ENCODE peak calls at places on chromosome 20, in four cellular contexts. One of them, this sample, is unnamed.

GRCh38 chr20:38640486-38640885 is 38.9 kb downstream of the ARHGAP40 start:
- DNase-seq in HepG2: no peak
- DNase-seq in HEK293T: no peak
- DNase-seq in GM12878: no peak
- DNase-seq in this sample: no peak

GRCh38 chr20:62710886-62711702 is 2.5 kb downstream of the NTSR1 start:
- DNase-seq in GM12878: no peak
- DNase-seq in HepG2: no peak
- DNase-seq in HEK293T: no peak
- DNase-seq in this sample: peak

GRCh38 chr20:680638-681037 is 5.0 kb upstream of the SCRT2 start:
- DNase-seq in GM12878: no peak
- DNase-seq in HEK293T: no peak
- DNase-seq in HepG2: no peak
- DNase-seq in this sample: no peak

GRCh38 chr20:51710503-51710902 is 57.7 kb downstream of the ATP9A start:
- DNase-seq in GM12878: no peak
- DNase-seq in HEK293T: no peak
- DNase-seq in HepG2: no peak
- DNase-seq in this sample: no peak

GRCh38 chr20:38805502-38805957 is at the start of gene PPP1R16B:
- DNase-seq in GM12878: no peak
- DNase-seq in HepG2: no peak
- DNase-seq in HEK293T: peak
- DNase-seq in this sample: peak

GRCh38 chr20:6818033-6818808 is 50.7 kb downstream of the BMP2 start:
- DNase-seq in HEK293T: no peak
- DNase-seq in HepG2: no peak
- DNase-seq in GM12878: no peak
- DNase-seq in this sample: no peak

GRCh38 chr20:50338479-50339195 is 148.0 kb downstream of the CEBPB start:
- DNase-seq in GM12878: peak
- DNase-seq in HepG2: peak
- DNase-seq in HEK293T: no peak
- DNase-seq in this sample: peak

GRCh38 chr20:50169329-50169823 is 15.9 kb upstream of the PEDS1 start:
- DNase-seq in HepG2: peak
- DNase-seq in HEK293T: peak
- DNase-seq in GM12878: no peak
- DNase-seq in this sample: peak

GRCh38 chr20:8089668-8090067 is 42.4 kb upstream of the PLCB1 start:
- DNase-seq in HEK293T: no peak
- DNase-seq in GM12878: no peak
- DNase-seq in HepG2: no peak
- DNase-seq in this sample: no peak

DNA sequence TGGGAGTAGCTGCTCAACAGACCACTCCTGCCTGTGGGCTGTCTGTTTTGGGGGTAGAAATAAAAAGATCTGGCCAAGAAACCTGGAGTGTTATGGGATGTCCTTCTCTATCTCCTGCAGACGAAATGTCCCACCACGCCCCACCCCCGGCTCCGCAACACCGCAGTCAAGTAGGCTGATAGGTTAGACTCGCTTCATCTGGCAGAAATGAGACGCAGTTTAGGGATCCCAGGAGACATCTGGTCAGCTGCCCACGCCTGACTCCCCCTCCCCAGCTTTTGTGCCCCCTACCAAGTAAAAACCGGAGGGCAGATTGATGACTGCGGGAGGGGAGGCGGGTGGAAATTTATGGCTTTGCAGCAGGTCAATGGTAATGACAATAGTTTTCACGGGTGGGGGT is 25.9 kb downstream of the PMEPA1 start:
- DNase-seq in GM12878: no peak
- DNase-seq in HepG2: no peak
- DNase-seq in HEK293T: no peak
- DNase-seq in this sample: no peak
- TF ChIP-seq SP1 in GM12878: no peak
- TF ChIP-seq SP1 in HepG2: no peak
- TF ChIP-seq SP1 in HEK293T: no peak
- TF ChIP-seq SP1 in this sample: no peak

GRCh38 chr20:36856196-36856595 is 19.7 kb upstream of the TLDC2 start:
- DNase-seq in GM12878: no peak
- DNase-seq in HepG2: no peak
- DNase-seq in HEK293T: no peak
- DNase-seq in this sample: no peak

GRCh38 chr20:36854343-36855240 is 21.3 kb upstream of the TLDC2 start:
- DNase-seq in HEK293T: no peak
- DNase-seq in GM12878: no peak
- DNase-seq in HepG2: no peak
- DNase-seq in this sample: no peak

GRCh38 chr20:36859282-36859555 is 16.7 kb upstream of the TLDC2 start:
- DNase-seq in HEK293T: no peak
- DNase-seq in GM12878: no peak
- DNase-seq in HepG2: no peak
- DNase-seq in this sample: no peak

GRCh38 chr20:36855241-36855657 is 20.7 kb upstream of the TLDC2 start:
- DNase-seq in HepG2: no peak
- DNase-seq in GM12878: no peak
- DNase-seq in HEK293T: no peak
- DNase-seq in this sample: no peak

DNA sequence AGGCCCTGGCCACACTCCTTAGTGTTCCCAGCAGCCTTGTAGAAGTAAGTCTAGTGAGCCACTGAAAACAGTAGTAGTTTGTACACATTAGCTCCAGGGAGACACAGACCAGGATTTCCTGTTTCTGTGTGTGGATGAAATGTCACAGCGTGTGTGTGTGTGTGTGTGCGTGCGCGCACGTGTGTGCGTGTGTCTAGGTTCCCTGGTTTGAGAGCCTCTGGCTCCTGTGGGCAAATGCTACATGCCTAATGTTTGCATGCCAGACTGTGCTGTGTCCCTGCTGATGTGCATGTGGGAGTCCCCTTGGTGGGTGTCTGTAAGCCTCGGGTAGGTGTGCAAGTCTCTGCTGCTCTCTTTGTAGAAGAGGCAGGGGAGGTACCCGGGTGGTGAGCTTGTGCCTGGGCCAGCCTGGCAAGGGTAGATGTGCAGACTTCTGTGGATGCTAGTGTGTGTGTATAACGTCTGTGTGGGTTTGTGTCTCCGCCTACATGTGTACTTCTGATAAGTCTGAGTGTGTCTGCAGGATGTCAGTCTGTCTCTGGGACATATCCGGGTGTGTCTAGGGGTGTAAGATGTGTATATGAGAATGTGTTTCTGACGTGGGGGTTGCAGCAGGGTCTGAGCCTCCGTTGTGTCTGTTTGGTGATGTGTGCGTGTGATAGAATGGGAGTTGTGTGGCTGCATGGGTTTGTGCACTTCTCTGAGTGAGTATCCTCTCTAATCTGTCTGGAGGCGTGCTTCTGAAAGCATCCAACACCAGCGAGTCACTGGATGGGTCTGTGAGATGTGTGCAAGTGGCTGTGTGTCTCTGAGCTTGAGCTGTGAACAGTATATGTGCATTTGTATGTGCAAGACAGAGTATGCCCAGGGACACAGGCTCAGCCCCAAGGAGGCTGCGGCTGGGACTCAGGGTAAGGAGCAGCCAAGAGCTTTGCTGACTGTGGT is 19.0 kb upstream of the TLDC2 start:
- DNase-seq in HEK293T: no peak
- DNase-seq in HepG2: no peak
- DNase-seq in GM12878: no peak
- DNase-seq in this sample: no peak
- TF ChIP-seq BHLHE40 in HEK293T: no peak
- TF ChIP-seq BHLHE40 in HepG2: no peak
- TF ChIP-seq BHLHE40 in GM12878: no peak
- TF ChIP-seq BHLHE40 in this sample: no peak

GRCh38 chr20:44746367-44747165 is 901 bp downstream of the KCNK15 start:
- DNase-seq in GM12878: no peak
- DNase-seq in HepG2: no peak
- DNase-seq in HEK293T: no peak
- DNase-seq in this sample: peak
- TF ChIP-seq SP1 in GM12878: no peak
- TF ChIP-seq SP1 in HepG2: no peak
- TF ChIP-seq SP1 in HEK293T: no peak
- TF ChIP-seq SP1 in this sample: no peak

GRCh38 chr20:2706688-2707352 is 14.2 kb downstream of the EBF4 start:
- DNase-seq in HEK293T: no peak
- DNase-seq in GM12878: no peak
- DNase-seq in HepG2: no peak
- DNase-seq in this sample: no peak
- TF ChIP-seq BHLHE40 in HEK293T: no peak
- TF ChIP-seq BHLHE40 in GM12878: no peak
- TF ChIP-seq BHLHE40 in HepG2: no peak
- TF ChIP-seq BHLHE40 in this sample: no peak

GRCh38 chr20:11144114-11144513 is 470.3 kb upstream of the JAG1 start:
- DNase-seq in GM12878: no peak
- DNase-seq in HEK293T: no peak
- DNase-seq in HepG2: no peak
- DNase-seq in this sample: no peak

GRCh38 chr20:11143481-11143880 is 469.7 kb upstream of the JAG1 start:
- DNase-seq in HEK293T: no peak
- DNase-seq in HepG2: no peak
- DNase-seq in GM12878: no peak
- DNase-seq in this sample: no peak

GRCh38 chr20:11136691-11137090 is 462.9 kb upstream of the JAG1 start:
- DNase-seq in HepG2: no peak
- DNase-seq in HEK293T: no peak
- DNase-seq in GM12878: no peak
- DNase-seq in this sample: no peak

DNA sequence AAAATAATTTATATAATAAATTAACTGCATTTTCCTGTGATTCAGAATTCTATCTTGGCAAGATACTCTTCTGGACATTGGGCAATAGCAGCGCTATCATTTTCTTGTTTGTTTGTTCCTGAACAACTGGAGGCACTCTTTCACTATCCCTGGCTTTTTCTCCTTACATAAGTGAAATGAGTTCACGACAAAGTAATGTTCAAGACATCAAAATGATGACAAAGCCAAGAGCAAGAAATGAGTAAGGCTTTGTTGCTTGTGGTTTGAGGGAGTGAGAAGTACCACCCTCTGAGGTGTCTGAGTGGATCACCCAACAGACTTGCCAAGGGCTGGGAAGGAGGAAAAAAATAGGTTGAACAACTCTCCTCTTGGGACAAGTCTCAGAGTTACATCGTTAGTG is 466.6 kb upstream of the JAG1 start:
- DNase-seq in HEK293T: no peak
- DNase-seq in HepG2: no peak
- DNase-seq in GM12878: no peak
- DNase-seq in this sample: no peak
- TF ChIP-seq SP1 in HEK293T: no peak
- TF ChIP-seq SP1 in HepG2: no peak
- TF ChIP-seq SP1 in GM12878: no peak
- TF ChIP-seq SP1 in this sample: no peak